ENCODE peak calls at places on chromosomes 6 and 20, in five cellular contexts. O, L, S, Q and E are unnamed samples.

GRCh38 chr6:132060591-132060990 is 109.4 kb upstream of the CCN2 start:
- DNase-seq in O (no peak), L (no peak), S (no peak), Q (no peak), E (peak; percentile 89)

GRCh38 chr6:125904871-125905270 is 51.7 kb upstream of the HINT3 start:
- DNase-seq in O (no peak), L (no peak), S (no peak), Q (no peak), E (peak; percentile 96)

GRCh38 chr6:149046822-149047246 is 270.7 kb upstream of the TAB2 start:
- DNase-seq in O (no peak), L (no peak), S (no peak), Q (no peak), E (peak; percentile 34)

GRCh38 chr6:37131104-37131959 is 38.6 kb upstream of the PIM1 start:
- DNase-seq in O (peak; percentile 85), L (no peak), S (no peak), Q (no peak), E (peak; percentile 35)

GRCh38 chr6:32906539-32906938 is 34.3 kb downstream of the HLA-DMB start:
- DNase-seq in O (no peak), L (no peak), S (no peak), Q (no peak), E (peak; percentile 45)

GRCh38 chr20:59455392-59456341 is 148.7 kb upstream of the PHACTR3 start:
- DNase-seq in O (peak; percentile 77), L (no peak), S (no peak), Q (peak; percentile 81), E (peak; percentile 4)

GRCh38 chr6:16146527-16146955 is 17.7 kb downstream of the MYLIP start:
- DNase-seq in O (peak; percentile 38), L (no peak), S (no peak), Q (no peak), E (no peak)

GRCh38 chr6:45605971-45606370 is 228.2 kb upstream of the SUPT3H start:
- DNase-seq in O (no peak), L (no peak), S (no peak), Q (no peak), E (no peak)

GRCh38 chr6:25324076-25324762 is 45.0 kb downstream of the CARMIL1 start:
- DNase-seq in O (no peak), L (no peak), S (no peak), Q (no peak), E (no peak)

GRCh38 chr6:136703331-136703846 is 88.9 kb downstream of the MAP3K5 start:
- DNase-seq in O (no peak), L (no peak), S (no peak), Q (no peak), E (no peak)

GRCh38 chr20:43934833-43935232 is 20.2 kb downstream of the TOX2 start:
- DNase-seq in O (no peak), L (no peak), S (no peak), Q (no peak), E (no peak)

GRCh38 chr20:3820048-3820900 is at the start of gene AP5S1:
- DNase-seq in O (peak; percentile 93), L (peak; percentile 98), S (peak; percentile 90), Q (peak; percentile 94), E (peak; percentile 96)

GRCh38 chr6:128632131-128632530 is 111.7 kb upstream of the PTPRK start:
- DNase-seq in O (no peak), L (no peak), S (no peak), Q (no peak), E (peak; percentile 12)

GRCh38 chr6:22001336-22002027 is 295.4 kb downstream of the PRL start:
- DNase-seq in O (no peak), L (no peak), S (no peak), Q (no peak), E (no peak)

GRCh38 chr6:28729501-28730402 is 194.0 kb downstream of the TRIM27 start:
- DNase-seq in O (no peak), L (no peak), S (no peak), Q (no peak), E (peak; percentile 9)

GRCh38 chr20:32767418-32768198 is 5.4 kb downstream of the DNMT3B start:
- DNase-seq in O (no peak), L (no peak), S (no peak), Q (no peak), E (no peak)

GRCh38 chr6:14117158-14118090 is at the start of gene CD83:
- DNase-seq in O (peak; percentile 99), L (peak; percentile 51), S (peak; percentile 59), Q (peak; percentile 81), E (peak; percentile 32)

GRCh38 chr6:126020305-126021050 is 34.1 kb downstream of the TRMT11 start:
- DNase-seq in O (no peak), L (no peak), S (no peak), Q (no peak), E (no peak)

GRCh38 chr6:20757761-20758160 is 223.5 kb downstream of the CDKAL1 start:
- DNase-seq in O (no peak), L (no peak), S (no peak), Q (no peak), E (peak; percentile 72)

GRCh38 chr6:75437451-75438185 is 56.0 kb downstream of the FILIP1 start:
- DNase-seq in O (no peak), L (no peak), S (no peak), Q (no peak), E (peak; percentile 86)

GRCh38 chr20:33676652-33677645 is 2.7 kb upstream of the NECAB3 start:
- DNase-seq in O (no peak), L (no peak), S (no peak), Q (no peak), E (no peak)

GRCh38 chr6:161273356-161273751 is 507 bp downstream of the AGPAT4 start:
- DNase-seq in O (peak; percentile 62), L (peak; percentile 70), S (no peak), Q (no peak), E (peak; percentile 52)